ENCODE peak calls at places on chromosome 3, in four cellular contexts. Z is H1, A is mesendoderm, W is IMR-90. J is an unnamed sample.

GRCh38 chr3:5426094-5426883 is 238.8 kb downstream of the EDEM1 start:
- DNase-seq in Z (peak; percentile 73), A (peak; percentile 91), W (peak; percentile 22), J (peak; percentile 89)

GRCh38 chr3:172076212-172076611 is 36.8 kb downstream of the FNDC3B start:
- DNase-seq in W (no peak), Z (no peak), A (no peak), J (no peak)

GRCh38 chr3:47362704-47363103 is 18.1 kb upstream of the PTPN23 start:
- DNase-seq in W (no peak), A (no peak), Z (no peak), J (no peak)

GRCh38 chr3:150006774-150007173 is 36.1 kb upstream of the PFN2 start:
- DNase-seq in A (no peak), Z (no peak), W (no peak), J (no peak)

GRCh38 chr3:149120051-149120972 is 9.1 kb upstream of the HPS3 start:
- DNase-seq in Z (no peak), A (peak; percentile 76), W (peak; percentile 76), J (no peak)

GRCh38 chr3:148584438-148584837 is 113.3 kb upstream of the AGTR1 start:
- DNase-seq in A (no peak), Z (no peak), W (no peak), J (no peak)

GRCh38 chr3:55206000-55206399 is 278.1 kb upstream of the LRTM1 start:
- DNase-seq in W (peak; percentile 62), Z (no peak), A (no peak), J (no peak)

GRCh38 chr3:62153231-62153630 is 220.1 kb downstream of the FEZF2 start:
- DNase-seq in A (no peak), W (no peak), Z (no peak), J (no peak)

GRCh38 chr3:15796771-15797599 is 794 bp downstream of the ANKRD28 start:
- DNase-seq in W (peak; percentile 77), A (peak; percentile 60), Z (no peak), J (no peak)

GRCh38 chr3:172286554-172287148 is 161.6 kb downstream of the GHSR start:
- DNase-seq in A (no peak), Z (no peak), W (no peak), J (no peak)

GRCh38 chr3:14133188-14133800 is 8.4 kb downstream of the TMEM43 start:
- DNase-seq in Z (no peak), A (no peak), W (no peak), J (no peak)

GRCh38 chr3:131922356-131922755 is 112.5 kb downstream of the CPNE4 start:
- DNase-seq in A (no peak), Z (no peak), W (no peak), J (no peak)

GRCh38 chr3:171791695-171792082 is 18.6 kb downstream of the PLD1 start:
- DNase-seq in W (peak; percentile 70), A (peak; percentile 62), Z (no peak), J (no peak)

GRCh38 chr3:37935290-37935668 is 55.3 kb upstream of the VILL start:
- DNase-seq in A (no peak), Z (no peak), W (peak; percentile 49), J (no peak)

GRCh38 chr3:149572796-149573414 is 84.9 kb downstream of the WWTR1 start:
- DNase-seq in Z (no peak), A (no peak), W (peak; percentile 85), J (no peak)

GRCh38 chr3:62521464-62522105 is 148.2 kb upstream of the FEZF2 start:
- DNase-seq in W (no peak), Z (no peak), A (no peak), J (no peak)

GRCh38 chr3:49799761-49800160 is at the start of gene CDHR4:
- DNase-seq in A (no peak), Z (no peak), W (peak; percentile 72), J (no peak)

GRCh38 chr3:108391917-108392585 is 95.7 kb downstream of the HHLA2 start:
- DNase-seq in A (no peak), W (peak; percentile 40), Z (no peak), J (no peak)

GRCh38 chr3:9777695-9778023 is 7.9 kb upstream of the CAMK1 start:
- DNase-seq in W (no peak), A (no peak), Z (no peak), J (no peak)

GRCh38 chr3:4233488-4233887 is 69.7 kb upstream of the SETMAR start:
- DNase-seq in Z (no peak), W (no peak), A (no peak), J (no peak)

GRCh38 chr3:174710622-174711021 is 148.5 kb upstream of the NAALADL2 start:
- DNase-seq in W (peak; percentile 60), A (peak; percentile 28), Z (no peak), J (no peak)

GRCh38 chr3:113617726-113618125 is 78.7 kb downstream of the USF3 start:
- DNase-seq in A (no peak), W (no peak), Z (no peak), J (no peak)

GRCh38 chr3:122714269-122714668 is 33.6 kb downstream of the PARP14 start:
- DNase-seq in Z (no peak), W (no peak), A (no peak), J (no peak)

GRCh38 chr3:27078246-27078913 is 290.8 kb downstream of the NEK10 start:
- DNase-seq in W (no peak), A (no peak), Z (no peak), J (no peak)

GRCh38 chr3:131163-131889 is 65.2 kb upstream of the CHL1 start:
- DNase-seq in W (no peak), Z (no peak), A (no peak), J (no peak)

GRCh38 chr3:158771982-158772381 is 29.9 kb upstream of the MFSD1 start:
- DNase-seq in A (no peak), W (no peak), Z (no peak), J (no peak)

GRCh38 chr3:36944641-36945270 is at the start of gene TRANK1:
- DNase-seq in A (peak; percentile 75), Z (no peak), W (peak; percentile 34), J (peak; percentile 66)

GRCh38 chr3:17115186-17115585 is 230.4 kb downstream of the PLCL2 start:
- DNase-seq in A (no peak), Z (no peak), W (no peak), J (no peak)

GRCh38 chr3:123628996-123629746 is 44.3 kb upstream of the HACD2 start:
- DNase-seq in Z (no peak), W (no peak), A (no peak), J (no peak)

GRCh38 chr3:197686899-197687298 is 49.8 kb downstream of the RUBCN start:
- DNase-seq in W (peak; percentile 11), A (no peak), Z (no peak), J (no peak)
- H3K56ac ChIP-seq in W (no peak overlapping the region), A (no peak overlapping the region), Z (no peak overlapping the region), J (no peak overlapping the region)

GRCh38 chr3:110625126-110625798 is 446.4 kb upstream of the NECTIN3 start:
- DNase-seq in A (peak; percentile 89), W (no peak), Z (no peak), J (no peak)
- H3K4ac ChIP-seq in A (no peak overlapping the region), W (peak overlapping the region; percentile 12), Z (no peak overlapping the region), J (no peak overlapping the region)

GRCh38 chr3:42647821-42648459 is 5.6 kb upstream of the ZBTB47 start:
- DNase-seq in Z (no peak), W (no peak), A (peak; percentile 84), J (peak; percentile 60)

GRCh38 chr3:42649006-42649405 is 4.5 kb upstream of the ZBTB47 start:
- DNase-seq in A (no peak), W (no peak), Z (no peak), J (no peak)

GRCh38 chr3:42652251-42652610 is 1.3 kb upstream of the ZBTB47 start:
- DNase-seq in W (no peak), A (no peak), Z (no peak), J (peak; percentile 25)

GRCh38 chr3:42651248-42652091 is 2.0 kb upstream of the ZBTB47 start:
- DNase-seq in A (peak; percentile 85), W (peak; percentile 56), Z (no peak), J (peak; percentile 40)

GRCh38 chr3:42649783-42650182 is 3.7 kb upstream of the ZBTB47 start:
- DNase-seq in W (no peak), Z (no peak), A (no peak), J (no peak)
- H3K56ac ChIP-seq in W (no peak overlapping the region), Z (no peak overlapping the region), A (no peak overlapping the region), J (no peak overlapping the region)

GRCh38 chr3:156433138-156433537 is 121.8 kb downstream of the SSR3 start:
- DNase-seq in W (peak; percentile 28), A (no peak), Z (no peak), J (no peak)

GRCh38 chr3:156431334-156432121 is 123.4 kb downstream of the SSR3 start:
- DNase-seq in Z (no peak), W (no peak), A (no peak), J (no peak)

GRCh38 chr3:156432563-156432962 is 122.4 kb downstream of the SSR3 start:
- DNase-seq in W (no peak), A (no peak), Z (no peak), J (no peak)

GRCh38 chr3:156434921-156435320 is 120.0 kb downstream of the SSR3 start:
- DNase-seq in W (no peak), A (no peak), Z (no peak), J (no peak)

GRCh38 chr3:156433910-156434309 is 121.0 kb downstream of the SSR3 start:
- DNase-seq in Z (no peak), A (no peak), W (peak; percentile 49), J (no peak)
- H3K4ac ChIP-seq in Z (no peak overlapping the region), A (no peak overlapping the region), W (no peak overlapping the region), J (no peak overlapping the region)

DNA sequence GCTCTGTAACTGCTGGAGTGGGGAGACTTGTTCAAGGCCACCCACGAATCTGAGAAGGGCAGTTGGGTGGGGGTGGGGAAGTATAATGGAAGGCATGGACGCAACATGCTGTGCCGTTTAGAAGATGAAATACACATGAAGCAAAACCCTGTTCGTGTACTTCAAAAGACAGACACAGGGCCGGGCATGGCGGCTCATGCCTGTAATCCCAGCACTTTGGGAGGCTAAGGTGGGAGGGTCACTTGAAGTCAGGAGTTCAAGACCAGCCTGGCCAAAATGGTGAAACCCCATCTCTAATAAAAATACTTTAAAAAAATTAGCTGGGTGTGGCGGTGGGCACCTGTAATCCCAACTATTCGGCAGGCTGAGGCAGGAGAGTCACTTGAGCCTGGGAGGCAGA is 36.9 kb upstream of the SFMBT1 start:
- DNase-seq in W (no peak), A (no peak), Z (no peak), J (peak; percentile 3)
- H3K56ac ChIP-seq in W (no peak overlapping the region), A (no peak overlapping the region), Z (no peak overlapping the region), J (no peak overlapping the region)

GRCh38 chr3:138326866-138327595 is 2.6 kb downstream of the NME9 start:
- DNase-seq in W (no peak), A (no peak), Z (no peak), J (no peak)
- H3K4ac ChIP-seq in W (no peak overlapping the region), A (no peak overlapping the region), Z (no peak overlapping the region), J (no peak overlapping the region)

GRCh38 chr3:57587946-57588345 is 9.2 kb downstream of the ARF4 start:
- DNase-seq in W (no peak), A (no peak), Z (no peak), J (no peak)
- H3K56ac ChIP-seq in W (no peak overlapping the region), A (no peak overlapping the region), Z (no peak overlapping the region), J (no peak overlapping the region)

J was measured in H9.